ENCODE peak calls at places on chromosomes 11 and 22, in seven cellular contexts. One of them, this sample, is unnamed. For H3K4me1, the result is how much of the 10 kb centered on the place peaks cover.

GRCh38 chr11:64196616-64197015 is 9.9 kb upstream of the FERMT3 start:
- DNase-seq in lower lobe of right lung: no peak
- DNase-seq in neural progenitor cell: no peak
- DNase-seq in psoas muscle: no peak
- DNase-seq in body of pancreas: no peak
- DNase-seq in sigmoid colon: no peak
- DNase-seq in A549: no peak
- DNase-seq in this sample: no peak

GRCh38 chr11:5807580-5807979 is 1.1 kb upstream of the OR52N2 start:
- DNase-seq in lower lobe of right lung: no peak
- DNase-seq in neural progenitor cell: peak
- DNase-seq in psoas muscle: no peak
- DNase-seq in body of pancreas: no peak
- DNase-seq in sigmoid colon: no peak
- DNase-seq in A549: no peak
- DNase-seq in this sample: no peak

GRCh38 chr22:45473626-45474237 is 29.0 kb upstream of the FBLN1 start:
- DNase-seq in lower lobe of right lung: peak
- DNase-seq in neural progenitor cell: peak
- DNase-seq in psoas muscle: no peak
- DNase-seq in body of pancreas: no peak
- DNase-seq in sigmoid colon: no peak
- DNase-seq in A549: no peak
- DNase-seq in this sample: no peak

GRCh38 chr11:77151804-77152513 is 23.9 kb downstream of the MYO7A start:
- DNase-seq in lower lobe of right lung: peak
- DNase-seq in neural progenitor cell: no peak
- DNase-seq in psoas muscle: peak
- DNase-seq in body of pancreas: no peak
- DNase-seq in sigmoid colon: no peak
- DNase-seq in A549: no peak
- DNase-seq in this sample: peak

GRCh38 chr22:19844423-19845368 is 10.0 kb downstream of the GNB1L start:
- DNase-seq in lower lobe of right lung: peak
- DNase-seq in neural progenitor cell: no peak
- DNase-seq in psoas muscle: peak
- DNase-seq in body of pancreas: no peak
- DNase-seq in sigmoid colon: peak
- DNase-seq in A549: no peak
- DNase-seq in this sample: peak

GRCh38 chr11:67639438-67639859 is at the start of gene TBX10:
- DNase-seq in lower lobe of right lung: no peak
- DNase-seq in neural progenitor cell: no peak
- DNase-seq in psoas muscle: no peak
- DNase-seq in body of pancreas: no peak
- DNase-seq in sigmoid colon: peak
- DNase-seq in A549: no peak
- DNase-seq in this sample: peak

GRCh38 chr11:76629133-76629852 is 41.3 kb downstream of the LRRC32 start:
- DNase-seq in lower lobe of right lung: peak
- DNase-seq in neural progenitor cell: no peak
- DNase-seq in psoas muscle: peak
- DNase-seq in body of pancreas: no peak
- DNase-seq in sigmoid colon: peak
- DNase-seq in A549: no peak
- DNase-seq in this sample: peak

GRCh38 chr22:17785185-17786184 is 11.2 kb upstream of the BID start:
- DNase-seq in lower lobe of right lung: peak
- DNase-seq in neural progenitor cell: peak
- DNase-seq in psoas muscle: peak
- DNase-seq in body of pancreas: peak
- DNase-seq in sigmoid colon: peak
- DNase-seq in A549: peak
- DNase-seq in this sample: no peak

GRCh38 chr11:122180435-122180834 is 64.4 kb upstream of the BLID start:
- DNase-seq in lower lobe of right lung: no peak
- DNase-seq in neural progenitor cell: no peak
- DNase-seq in psoas muscle: no peak
- DNase-seq in body of pancreas: no peak
- DNase-seq in sigmoid colon: no peak
- DNase-seq in A549: peak
- DNase-seq in this sample: no peak

GRCh38 chr11:43504316-43504950 is 145.7 kb downstream of the TTC17 start:
- DNase-seq in lower lobe of right lung: no peak
- DNase-seq in neural progenitor cell: peak
- DNase-seq in psoas muscle: no peak
- DNase-seq in body of pancreas: peak
- DNase-seq in sigmoid colon: no peak
- DNase-seq in A549: peak
- DNase-seq in this sample: no peak

GRCh38 chr11:116329354-116330090 is 443.3 kb downstream of the BUD13 start:
- DNase-seq in lower lobe of right lung: no peak
- DNase-seq in neural progenitor cell: no peak
- DNase-seq in psoas muscle: no peak
- DNase-seq in body of pancreas: no peak
- DNase-seq in sigmoid colon: no peak
- DNase-seq in A549: no peak
- DNase-seq in this sample: no peak

GRCh38 chr11:44310456-44311272 is 725 bp upstream of the ALX4 start:
- DNase-seq in lower lobe of right lung: no peak
- DNase-seq in neural progenitor cell: peak
- DNase-seq in psoas muscle: no peak
- DNase-seq in body of pancreas: no peak
- DNase-seq in sigmoid colon: no peak
- DNase-seq in A549: no peak
- DNase-seq in this sample: no peak

GRCh38 chr11:76721755-76722677 is 51.5 kb upstream of the LRRC32 start:
- DNase-seq in lower lobe of right lung: peak
- DNase-seq in neural progenitor cell: peak
- DNase-seq in psoas muscle: peak
- DNase-seq in body of pancreas: peak
- DNase-seq in sigmoid colon: peak
- DNase-seq in A549: peak
- DNase-seq in this sample: peak

GRCh38 chr22:45629469-45630089 is 42.1 kb upstream of the ATXN10 start:
- DNase-seq in lower lobe of right lung: peak
- DNase-seq in neural progenitor cell: no peak
- DNase-seq in psoas muscle: no peak
- DNase-seq in body of pancreas: no peak
- DNase-seq in sigmoid colon: no peak
- DNase-seq in A549: no peak
- DNase-seq in this sample: peak

GRCh38 chr11:6319001-6319878 is 1.1 kb downstream of the CAVIN3 start:
- DNase-seq in lower lobe of right lung: peak
- DNase-seq in neural progenitor cell: peak
- DNase-seq in psoas muscle: peak
- DNase-seq in body of pancreas: peak
- DNase-seq in sigmoid colon: peak
- DNase-seq in A549: peak
- DNase-seq in this sample: peak

GRCh38 chr11:74142624-74143023 is 28.2 kb downstream of the C2CD3 start:
- DNase-seq in lower lobe of right lung: no peak
- DNase-seq in neural progenitor cell: no peak
- DNase-seq in psoas muscle: no peak
- DNase-seq in body of pancreas: no peak
- DNase-seq in sigmoid colon: no peak
- DNase-seq in A549: no peak
- DNase-seq in this sample: no peak

GRCh38 chr11:124611016-124611571 is at the start of gene PANX3:
- DNase-seq in lower lobe of right lung: no peak
- DNase-seq in neural progenitor cell: no peak
- DNase-seq in psoas muscle: no peak
- DNase-seq in body of pancreas: no peak
- DNase-seq in sigmoid colon: no peak
- DNase-seq in A549: no peak
- DNase-seq in this sample: no peak

GRCh38 chr11:62390237-62390636 is 28.6 kb upstream of the SCGB1A1 start:
- DNase-seq in lower lobe of right lung: no peak
- DNase-seq in neural progenitor cell: no peak
- DNase-seq in psoas muscle: no peak
- DNase-seq in body of pancreas: no peak
- DNase-seq in sigmoid colon: no peak
- DNase-seq in A549: no peak
- DNase-seq in this sample: no peak

GRCh38 chr11:38683484-38683883 is 2085.4 kb upstream of the RAG2 start:
- DNase-seq in lower lobe of right lung: no peak
- DNase-seq in neural progenitor cell: no peak
- DNase-seq in psoas muscle: no peak
- DNase-seq in body of pancreas: no peak
- DNase-seq in sigmoid colon: no peak
- DNase-seq in A549: no peak
- DNase-seq in this sample: no peak

GRCh38 chr11:115939104-115939503 is 434.9 kb upstream of the CADM1 start:
- DNase-seq in lower lobe of right lung: no peak
- DNase-seq in neural progenitor cell: no peak
- DNase-seq in psoas muscle: no peak
- DNase-seq in body of pancreas: no peak
- DNase-seq in sigmoid colon: no peak
- DNase-seq in A549: no peak
- DNase-seq in this sample: no peak

GRCh38 chr22:38262051-38262795 is 10.6 kb downstream of the TMEM184B start:
- DNase-seq in lower lobe of right lung: peak
- DNase-seq in neural progenitor cell: peak
- DNase-seq in psoas muscle: peak
- DNase-seq in body of pancreas: peak
- DNase-seq in sigmoid colon: peak
- DNase-seq in A549: no peak
- DNase-seq in this sample: no peak

GRCh38 chr11:12859872-12860657 is 149.1 kb upstream of the RASSF10 start:
- DNase-seq in lower lobe of right lung: no peak
- DNase-seq in neural progenitor cell: peak
- DNase-seq in psoas muscle: no peak
- DNase-seq in body of pancreas: no peak
- DNase-seq in sigmoid colon: no peak
- DNase-seq in A549: no peak
- DNase-seq in this sample: no peak

GRCh38 chr22:35064664-35065063 is 1.3 kb upstream of the ISX start:
- DNase-seq in lower lobe of right lung: no peak
- DNase-seq in neural progenitor cell: no peak
- DNase-seq in psoas muscle: no peak
- DNase-seq in body of pancreas: no peak
- DNase-seq in sigmoid colon: no peak
- DNase-seq in A549: no peak
- DNase-seq in this sample: no peak

GRCh38 chr22:21760640-21761039 is 25.0 kb upstream of the YPEL1 start:
- DNase-seq in lower lobe of right lung: no peak
- DNase-seq in neural progenitor cell: no peak
- DNase-seq in psoas muscle: no peak
- DNase-seq in body of pancreas: no peak
- DNase-seq in sigmoid colon: no peak
- DNase-seq in A549: no peak
- DNase-seq in this sample: no peak
- H3K4me1 ChIP-seq in lower lobe of right lung: under half
- H3K4me1 ChIP-seq in neural progenitor cell: under half
- H3K4me1 ChIP-seq in psoas muscle: under half
- H3K4me1 ChIP-seq in body of pancreas: under half
- H3K4me1 ChIP-seq in sigmoid colon: under half
- H3K4me1 ChIP-seq in A549: under half
- H3K4me1 ChIP-seq in this sample: under half

GRCh38 chr22:49814856-49815255 is 12.8 kb downstream of the BRD1 start:
- DNase-seq in lower lobe of right lung: peak
- DNase-seq in neural progenitor cell: no peak
- DNase-seq in psoas muscle: peak
- DNase-seq in body of pancreas: no peak
- DNase-seq in sigmoid colon: no peak
- DNase-seq in A549: no peak
- DNase-seq in this sample: no peak

GRCh38 chr22:49810363-49811013 is 17.2 kb downstream of the BRD1 start:
- DNase-seq in lower lobe of right lung: peak
- DNase-seq in neural progenitor cell: no peak
- DNase-seq in psoas muscle: no peak
- DNase-seq in body of pancreas: no peak
- DNase-seq in sigmoid colon: peak
- DNase-seq in A549: no peak
- DNase-seq in this sample: no peak

GRCh38 chr22:49814164-49814686 is 13.4 kb downstream of the BRD1 start:
- DNase-seq in lower lobe of right lung: peak
- DNase-seq in neural progenitor cell: no peak
- DNase-seq in psoas muscle: peak
- DNase-seq in body of pancreas: peak
- DNase-seq in sigmoid colon: no peak
- DNase-seq in A549: no peak
- DNase-seq in this sample: no peak

GRCh38 chr22:49811014-49811791 is 16.5 kb downstream of the BRD1 start:
- DNase-seq in lower lobe of right lung: peak
- DNase-seq in neural progenitor cell: no peak
- DNase-seq in psoas muscle: peak
- DNase-seq in body of pancreas: no peak
- DNase-seq in sigmoid colon: peak
- DNase-seq in A549: no peak
- DNase-seq in this sample: no peak

GRCh38 chr22:49812838-49813237 is 14.8 kb downstream of the BRD1 start:
- DNase-seq in lower lobe of right lung: peak
- DNase-seq in neural progenitor cell: no peak
- DNase-seq in psoas muscle: peak
- DNase-seq in body of pancreas: no peak
- DNase-seq in sigmoid colon: peak
- DNase-seq in A549: no peak
- DNase-seq in this sample: peak
- H3K4me1 ChIP-seq in lower lobe of right lung: under half
- H3K4me1 ChIP-seq in neural progenitor cell: under half
- H3K4me1 ChIP-seq in psoas muscle: under half
- H3K4me1 ChIP-seq in body of pancreas: half or more
- H3K4me1 ChIP-seq in sigmoid colon: half or more
- H3K4me1 ChIP-seq in A549: under half
- H3K4me1 ChIP-seq in this sample: under half

DNA sequence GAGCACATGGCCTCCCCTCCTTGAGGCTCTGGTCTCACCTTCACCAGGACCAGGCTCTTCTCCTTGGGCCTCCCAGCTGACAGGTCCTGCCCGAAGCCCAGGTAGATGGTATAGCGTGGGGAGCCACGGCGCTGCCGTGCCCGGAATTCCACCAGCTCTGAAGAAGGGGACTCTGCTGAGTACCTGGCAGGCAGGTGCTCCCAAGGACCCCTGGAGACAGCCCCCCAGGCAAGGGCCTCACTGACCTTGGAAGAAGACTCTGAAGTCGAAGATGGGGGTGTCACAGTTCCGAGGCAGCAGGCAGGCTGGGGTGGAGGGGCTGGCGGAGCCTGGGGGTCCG is 2.8 kb downstream of the IRF7 start:
- DNase-seq in lower lobe of right lung: no peak
- DNase-seq in neural progenitor cell: no peak
- DNase-seq in psoas muscle: no peak
- DNase-seq in body of pancreas: no peak
- DNase-seq in sigmoid colon: no peak
- DNase-seq in A549: no peak
- DNase-seq in this sample: peak
- H3K4me1 ChIP-seq in lower lobe of right lung: under half
- H3K4me1 ChIP-seq in neural progenitor cell: under half
- H3K4me1 ChIP-seq in psoas muscle: under half
- H3K4me1 ChIP-seq in body of pancreas: under half
- H3K4me1 ChIP-seq in sigmoid colon: under half
- H3K4me1 ChIP-seq in A549: under half
- H3K4me1 ChIP-seq in this sample: under half

DNA sequence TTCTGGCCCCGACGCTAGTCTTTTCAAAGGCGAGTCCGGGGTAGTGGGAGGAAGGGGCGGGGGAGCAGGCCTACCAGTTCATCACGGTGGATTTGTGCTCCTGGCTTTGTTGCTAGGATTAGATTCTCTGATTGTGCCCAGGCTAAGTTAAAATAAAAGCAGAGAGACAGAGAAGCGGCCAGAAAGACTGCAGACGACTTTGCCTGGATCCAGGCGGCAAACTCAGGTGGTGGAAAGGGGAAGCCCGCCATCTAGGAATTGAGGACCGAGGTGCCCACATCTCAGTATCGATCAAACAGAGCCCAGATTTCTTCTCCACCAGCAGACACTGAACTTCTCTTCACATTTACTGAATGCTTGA is 2.6 kb downstream of the FAT3 start:
- DNase-seq in lower lobe of right lung: no peak
- DNase-seq in neural progenitor cell: peak
- DNase-seq in psoas muscle: no peak
- DNase-seq in body of pancreas: no peak
- DNase-seq in sigmoid colon: no peak
- DNase-seq in A549: no peak
- DNase-seq in this sample: no peak
- H3K4me1 ChIP-seq in lower lobe of right lung: under half
- H3K4me1 ChIP-seq in neural progenitor cell: under half
- H3K4me1 ChIP-seq in psoas muscle: under half
- H3K4me1 ChIP-seq in body of pancreas: under half
- H3K4me1 ChIP-seq in sigmoid colon: under half
- H3K4me1 ChIP-seq in A549: under half
- H3K4me1 ChIP-seq in this sample: under half

This sample was measured in kidney.